ENCODE peak calls at places on chromosomes 1 and 21, in six cellular contexts. One of them, this sample, is unnamed.

GRCh38 chr1:183423541-183423940 is 5.4 kb upstream of the NMNAT2 start:
- DNase-seq in endothelial cell: no peak
- DNase-seq in CD8-positive, alpha-beta T cell: no peak
- DNase-seq in lower leg skin: no peak
- DNase-seq in AG09309: no peak
- DNase-seq in activated B cell treated with CpG ODN at 0.5 μM for 24 hours: no peak
- DNase-seq in this sample: no peak

GRCh38 chr1:11473635-11474034 is 5.3 kb upstream of the DISP3 start:
- DNase-seq in AG09309: no peak
- DNase-seq in lower leg skin: no peak
- DNase-seq in endothelial cell: peak; percentile 66
- DNase-seq in CD8-positive, alpha-beta T cell: no peak
- DNase-seq in activated B cell treated with CpG ODN at 0.5 μM for 24 hours: no peak
- DNase-seq in this sample: no peak

GRCh38 chr1:54153548-54154439 is 994 bp upstream of the CDCP2 start:
- DNase-seq in activated B cell treated with CpG ODN at 0.5 μM for 24 hours: no peak
- DNase-seq in lower leg skin: peak; percentile 74
- DNase-seq in AG09309: peak; percentile 54
- DNase-seq in CD8-positive, alpha-beta T cell: no peak
- DNase-seq in endothelial cell: no peak
- DNase-seq in this sample: peak; percentile 84

GRCh38 chr1:247429526-247429925 is 13.6 kb downstream of the NLRP3 start:
- DNase-seq in AG09309: no peak
- DNase-seq in CD8-positive, alpha-beta T cell: no peak
- DNase-seq in endothelial cell: no peak
- DNase-seq in lower leg skin: no peak
- DNase-seq in activated B cell treated with CpG ODN at 0.5 μM for 24 hours: no peak
- DNase-seq in this sample: no peak

GRCh38 chr1:187691439-187691838 is 862.7 kb downstream of the PLA2G4A start:
- DNase-seq in activated B cell treated with CpG ODN at 0.5 μM for 24 hours: no peak
- DNase-seq in lower leg skin: no peak
- DNase-seq in endothelial cell: no peak
- DNase-seq in CD8-positive, alpha-beta T cell: no peak
- DNase-seq in AG09309: no peak
- DNase-seq in this sample: no peak

GRCh38 chr1:151816964-151817730 is 11.9 kb upstream of the LINGO4 start:
- DNase-seq in CD8-positive, alpha-beta T cell: no peak
- DNase-seq in activated B cell treated with CpG ODN at 0.5 μM for 24 hours: no peak
- DNase-seq in AG09309: no peak
- DNase-seq in endothelial cell: no peak
- DNase-seq in lower leg skin: no peak
- DNase-seq in this sample: no peak

GRCh38 chr1:169363046-169363756 is 4.4 kb downstream of the NME7 start:
- DNase-seq in activated B cell treated with CpG ODN at 0.5 μM for 24 hours: no peak
- DNase-seq in lower leg skin: no peak
- DNase-seq in CD8-positive, alpha-beta T cell: no peak
- DNase-seq in endothelial cell: no peak
- DNase-seq in AG09309: peak; percentile 45
- DNase-seq in this sample: no peak

GRCh38 chr1:145708063-145708462 is 895 bp upstream of the PDZK1 start:
- DNase-seq in lower leg skin: no peak
- DNase-seq in AG09309: no peak
- DNase-seq in CD8-positive, alpha-beta T cell: no peak
- DNase-seq in activated B cell treated with CpG ODN at 0.5 μM for 24 hours: no peak
- DNase-seq in endothelial cell: no peak
- DNase-seq in this sample: no peak

GRCh38 chr1:51519857-51520699 is 1.0 kb upstream of the EPS15 start:
- DNase-seq in AG09309: peak; percentile 74
- DNase-seq in lower leg skin: no peak
- DNase-seq in CD8-positive, alpha-beta T cell: no peak
- DNase-seq in endothelial cell: no peak
- DNase-seq in activated B cell treated with CpG ODN at 0.5 μM for 24 hours: no peak
- DNase-seq in this sample: no peak

GRCh38 chr1:9183898-9184297 is 50.7 kb upstream of the H6PD start:
- DNase-seq in lower leg skin: no peak
- DNase-seq in CD8-positive, alpha-beta T cell: no peak
- DNase-seq in activated B cell treated with CpG ODN at 0.5 μM for 24 hours: no peak
- DNase-seq in AG09309: no peak
- DNase-seq in endothelial cell: no peak
- DNase-seq in this sample: no peak

GRCh38 chr21:34812510-34813265 is 143.9 kb downstream of the CLIC6 start:
- DNase-seq in AG09309: peak; percentile 79
- DNase-seq in endothelial cell: no peak
- DNase-seq in CD8-positive, alpha-beta T cell: no peak
- DNase-seq in activated B cell treated with CpG ODN at 0.5 μM for 24 hours: no peak
- DNase-seq in lower leg skin: no peak
- DNase-seq in this sample: no peak

GRCh38 chr1:108561731-108562326 is 1.9 kb downstream of the EEIG2 start:
- DNase-seq in endothelial cell: peak; percentile 77
- DNase-seq in CD8-positive, alpha-beta T cell: peak; percentile 88
- DNase-seq in AG09309: no peak
- DNase-seq in activated B cell treated with CpG ODN at 0.5 μM for 24 hours: peak; percentile 69
- DNase-seq in lower leg skin: no peak
- DNase-seq in this sample: no peak

GRCh38 chr1:243421784-243422183 is 165.9 kb downstream of the SDCCAG8 start:
- DNase-seq in lower leg skin: no peak
- DNase-seq in activated B cell treated with CpG ODN at 0.5 μM for 24 hours: no peak
- DNase-seq in AG09309: peak; percentile 38
- DNase-seq in CD8-positive, alpha-beta T cell: peak; percentile 50
- DNase-seq in endothelial cell: no peak
- DNase-seq in this sample: no peak

GRCh38 chr1:179767177-179767581 is 24.1 kb downstream of the FAM163A start:
- DNase-seq in CD8-positive, alpha-beta T cell: no peak
- DNase-seq in endothelial cell: no peak
- DNase-seq in AG09309: no peak
- DNase-seq in activated B cell treated with CpG ODN at 0.5 μM for 24 hours: no peak
- DNase-seq in lower leg skin: no peak
- DNase-seq in this sample: no peak

GRCh38 chr1:111471012-111471411 is 2.8 kb upstream of the C1orf162 start:
- DNase-seq in lower leg skin: peak; percentile 70
- DNase-seq in AG09309: no peak
- DNase-seq in CD8-positive, alpha-beta T cell: peak; percentile 78
- DNase-seq in activated B cell treated with CpG ODN at 0.5 μM for 24 hours: peak; percentile 45
- DNase-seq in endothelial cell: no peak
- DNase-seq in this sample: no peak

GRCh38 chr1:114490235-114490634 is 20.8 kb downstream of the TRIM33 start:
- DNase-seq in activated B cell treated with CpG ODN at 0.5 μM for 24 hours: no peak
- DNase-seq in AG09309: no peak
- DNase-seq in endothelial cell: no peak
- DNase-seq in CD8-positive, alpha-beta T cell: no peak
- DNase-seq in lower leg skin: no peak
- DNase-seq in this sample: no peak

GRCh38 chr1:92329356-92330129 is 30.7 kb downstream of the RPAP2 start:
- DNase-seq in lower leg skin: no peak
- DNase-seq in endothelial cell: no peak
- DNase-seq in AG09309: peak; percentile 46
- DNase-seq in activated B cell treated with CpG ODN at 0.5 μM for 24 hours: no peak
- DNase-seq in CD8-positive, alpha-beta T cell: no peak
- DNase-seq in this sample: no peak

GRCh38 chr1:162629651-162630050 is 2.6 kb upstream of the DDR2 start:
- DNase-seq in AG09309: peak; percentile 67
- DNase-seq in lower leg skin: no peak
- DNase-seq in CD8-positive, alpha-beta T cell: no peak
- DNase-seq in activated B cell treated with CpG ODN at 0.5 μM for 24 hours: no peak
- DNase-seq in endothelial cell: no peak
- DNase-seq in this sample: no peak

GRCh38 chr1:66937529-66938234 is 12.9 kb downstream of the MIER1 start:
- DNase-seq in CD8-positive, alpha-beta T cell: no peak
- DNase-seq in endothelial cell: no peak
- DNase-seq in activated B cell treated with CpG ODN at 0.5 μM for 24 hours: no peak
- DNase-seq in lower leg skin: no peak
- DNase-seq in AG09309: no peak
- DNase-seq in this sample: no peak

GRCh38 chr1:202156590-202156989 is 3.8 kb downstream of the PTPN7 start:
- DNase-seq in endothelial cell: no peak
- DNase-seq in AG09309: no peak
- DNase-seq in lower leg skin: no peak
- DNase-seq in CD8-positive, alpha-beta T cell: no peak
- DNase-seq in activated B cell treated with CpG ODN at 0.5 μM for 24 hours: no peak
- DNase-seq in this sample: no peak

GRCh38 chr1:202157945-202158344 is 2.5 kb downstream of the PTPN7 start:
- DNase-seq in activated B cell treated with CpG ODN at 0.5 μM for 24 hours: no peak
- DNase-seq in lower leg skin: no peak
- DNase-seq in endothelial cell: no peak
- DNase-seq in CD8-positive, alpha-beta T cell: no peak
- DNase-seq in AG09309: no peak
- DNase-seq in this sample: no peak

GRCh38 chr1:202159534-202160371 is 649 bp downstream of the PTPN7 start:
- DNase-seq in AG09309: no peak
- DNase-seq in activated B cell treated with CpG ODN at 0.5 μM for 24 hours: peak; percentile 44
- DNase-seq in CD8-positive, alpha-beta T cell: peak; percentile 74
- DNase-seq in lower leg skin: no peak
- DNase-seq in endothelial cell: no peak
- DNase-seq in this sample: no peak

GRCh38 chr1:202160377-202160940 is at the start of gene PTPN7:
- DNase-seq in AG09309: no peak
- DNase-seq in CD8-positive, alpha-beta T cell: peak; percentile 86
- DNase-seq in endothelial cell: no peak
- DNase-seq in activated B cell treated with CpG ODN at 0.5 μM for 24 hours: peak; percentile 64
- DNase-seq in lower leg skin: no peak
- DNase-seq in this sample: no peak

DNA sequence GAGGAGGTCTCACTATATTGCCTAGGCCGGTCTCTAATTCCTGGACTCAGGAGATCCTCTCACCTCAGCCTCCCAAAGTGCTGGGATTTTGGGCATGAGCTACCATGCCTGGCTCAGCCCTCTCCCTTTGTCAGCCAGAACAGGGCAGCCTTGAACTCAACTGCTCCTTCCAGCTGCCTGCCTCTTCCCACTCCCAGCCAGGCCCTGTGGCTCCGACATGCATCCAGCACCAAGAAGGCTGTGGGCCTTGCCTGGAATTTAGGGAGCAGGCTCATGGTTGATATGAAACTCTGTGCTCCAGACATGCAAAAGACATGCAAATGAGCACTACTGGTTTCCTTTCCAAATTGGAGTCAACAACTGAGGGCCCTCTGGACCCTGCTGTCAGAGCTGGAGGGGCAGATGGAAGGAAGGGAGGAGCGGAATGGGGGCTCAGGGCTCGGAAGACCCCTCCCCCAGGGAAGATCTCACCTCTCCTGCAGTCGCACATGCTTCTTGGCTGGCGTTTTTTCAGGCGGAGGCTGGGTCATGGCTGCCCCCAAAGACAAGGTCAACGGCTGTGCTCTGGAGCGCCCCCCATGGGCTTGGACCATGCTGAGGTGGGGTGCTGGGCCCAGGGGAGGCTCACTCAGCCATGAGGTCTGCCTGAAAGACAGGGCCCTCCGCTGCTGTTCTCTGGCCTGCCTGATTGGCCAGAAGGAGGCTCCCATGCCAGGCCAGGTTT is 1.4 kb downstream of the PTPN7 start:
- DNase-seq in activated B cell treated with CpG ODN at 0.5 μM for 24 hours: no peak
- DNase-seq in AG09309: no peak
- DNase-seq in CD8-positive, alpha-beta T cell: no peak
- DNase-seq in lower leg skin: no peak
- DNase-seq in endothelial cell: no peak
- DNase-seq in this sample: no peak
- TF ChIP-seq CTCF in activated B cell treated with CpG ODN at 0.5 μM for 24 hours: no peak
- TF ChIP-seq CTCF in AG09309: no peak
- TF ChIP-seq CTCF in CD8-positive, alpha-beta T cell: no peak
- TF ChIP-seq CTCF in lower leg skin: no peak
- TF ChIP-seq CTCF in endothelial cell: no peak
- TF ChIP-seq CTCF in this sample: no peak

GRCh38 chr1:6171546-6172124 is 8.5 kb downstream of the CHD5 start:
- DNase-seq in endothelial cell: peak; percentile 60
- DNase-seq in CD8-positive, alpha-beta T cell: no peak
- DNase-seq in lower leg skin: no peak
- DNase-seq in activated B cell treated with CpG ODN at 0.5 μM for 24 hours: no peak
- DNase-seq in AG09309: no peak
- DNase-seq in this sample: no peak
- TF ChIP-seq CTCF in endothelial cell: no peak
- TF ChIP-seq CTCF in CD8-positive, alpha-beta T cell: no peak
- TF ChIP-seq CTCF in lower leg skin: no peak
- TF ChIP-seq CTCF in activated B cell treated with CpG ODN at 0.5 μM for 24 hours: no peak
- TF ChIP-seq CTCF in AG09309: peak; percentile 63
- TF ChIP-seq CTCF in this sample: no peak

GRCh38 chr21:46091631-46092025 is 6.3 kb upstream of the COL6A2 start:
- DNase-seq in lower leg skin: no peak
- DNase-seq in activated B cell treated with CpG ODN at 0.5 μM for 24 hours: no peak
- DNase-seq in AG09309: no peak
- DNase-seq in CD8-positive, alpha-beta T cell: peak; percentile 35
- DNase-seq in endothelial cell: no peak
- DNase-seq in this sample: no peak

GRCh38 chr21:46092026-46092764 is 5.7 kb upstream of the COL6A2 start:
- DNase-seq in CD8-positive, alpha-beta T cell: peak; percentile 36
- DNase-seq in AG09309: peak; percentile 97
- DNase-seq in lower leg skin: peak; percentile 77
- DNase-seq in endothelial cell: no peak
- DNase-seq in activated B cell treated with CpG ODN at 0.5 μM for 24 hours: no peak
- DNase-seq in this sample: peak; percentile 92

GRCh38 chr21:46094401-46095105 is 3.4 kb upstream of the COL6A2 start:
- DNase-seq in AG09309: no peak
- DNase-seq in activated B cell treated with CpG ODN at 0.5 μM for 24 hours: no peak
- DNase-seq in CD8-positive, alpha-beta T cell: peak; percentile 23
- DNase-seq in lower leg skin: no peak
- DNase-seq in endothelial cell: no peak
- DNase-seq in this sample: peak; percentile 26

GRCh38 chr21:46093668-46094400 is 4.1 kb upstream of the COL6A2 start:
- DNase-seq in lower leg skin: no peak
- DNase-seq in CD8-positive, alpha-beta T cell: peak; percentile 53
- DNase-seq in AG09309: no peak
- DNase-seq in endothelial cell: no peak
- DNase-seq in activated B cell treated with CpG ODN at 0.5 μM for 24 hours: peak; percentile 11
- DNase-seq in this sample: peak; percentile 36

DNA sequence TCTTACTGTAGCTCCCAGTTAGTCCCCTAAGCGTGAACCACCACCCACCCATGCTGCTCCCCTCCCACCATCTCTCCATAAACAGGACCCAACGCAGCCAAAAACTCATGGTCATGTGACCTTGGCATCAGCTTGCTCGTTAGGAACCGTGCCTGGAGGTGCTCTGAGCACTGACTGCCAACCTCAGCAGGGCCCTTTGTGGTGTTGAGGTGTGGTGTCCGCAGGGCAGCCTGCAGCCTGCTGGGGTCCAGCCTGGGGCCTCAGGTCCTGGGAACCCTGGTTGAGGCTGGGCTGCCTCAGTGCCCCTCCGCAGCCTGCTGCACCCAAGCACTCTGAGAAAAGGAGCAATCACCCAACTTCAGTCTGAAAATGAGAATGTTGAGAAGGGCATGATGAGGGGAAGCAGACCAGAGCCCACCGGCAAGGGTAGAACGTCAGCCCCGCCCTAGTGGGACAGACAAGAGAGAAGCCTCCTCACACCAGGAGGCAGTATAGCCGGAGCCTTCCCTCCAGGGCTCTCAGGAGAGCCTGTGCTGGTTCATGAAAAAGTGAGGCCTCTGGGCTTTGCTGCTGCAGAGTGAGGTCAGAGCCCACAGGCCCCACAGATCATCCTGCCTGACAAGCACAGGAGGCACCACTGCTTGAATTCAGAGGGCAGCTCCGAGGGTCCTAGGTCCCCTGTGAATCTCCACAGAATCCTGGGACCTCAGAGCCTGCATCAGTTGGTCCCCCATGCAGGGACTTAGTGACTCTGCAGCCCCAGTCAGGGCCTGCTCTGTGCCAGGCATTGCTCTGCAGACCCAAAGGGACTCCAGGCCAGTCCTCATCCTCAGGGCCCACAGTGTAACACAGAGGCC is 4.9 kb upstream of the COL6A2 start:
- DNase-seq in activated B cell treated with CpG ODN at 0.5 μM for 24 hours: no peak
- DNase-seq in CD8-positive, alpha-beta T cell: no peak
- DNase-seq in AG09309: no peak
- DNase-seq in endothelial cell: no peak
- DNase-seq in lower leg skin: no peak
- DNase-seq in this sample: peak; percentile 54
- TF ChIP-seq CTCF in activated B cell treated with CpG ODN at 0.5 μM for 24 hours: no peak
- TF ChIP-seq CTCF in CD8-positive, alpha-beta T cell: no peak
- TF ChIP-seq CTCF in AG09309: peak; percentile 34
- TF ChIP-seq CTCF in endothelial cell: no peak
- TF ChIP-seq CTCF in lower leg skin: no peak
- TF ChIP-seq CTCF in this sample: no peak

GRCh38 chr1:171266930-171267329 is 18.6 kb downstream of the FMO1 start:
- DNase-seq in AG09309: no peak
- DNase-seq in CD8-positive, alpha-beta T cell: no peak
- DNase-seq in lower leg skin: no peak
- DNase-seq in activated B cell treated with CpG ODN at 0.5 μM for 24 hours: no peak
- DNase-seq in endothelial cell: no peak
- DNase-seq in this sample: no peak
- TF ChIP-seq CTCF in AG09309: no peak
- TF ChIP-seq CTCF in CD8-positive, alpha-beta T cell: no peak
- TF ChIP-seq CTCF in lower leg skin: no peak
- TF ChIP-seq CTCF in activated B cell treated with CpG ODN at 0.5 μM for 24 hours: no peak
- TF ChIP-seq CTCF in endothelial cell: no peak
- TF ChIP-seq CTCF in this sample: no peak

This sample was measured in right atrium auricular region.